ENCODE peak calls at places on chromosomes 11 and 22, in ten cellular contexts. J is NCI-H1092 treated with DMSO at 0.1 percent for 48 hours; H is AG09319; O is fibroblast of the aortic adventitia; F is activated naive CD4-positive, alpha-beta T cell; N is body of pancreas; B is effector CD4-positive, alpha-beta T cell; E is GM12891; V is foreskin fibroblast; X is smooth muscle cell of the brain vasculature. Z is an unnamed sample.

GRCh38 chr11:2428322-2428795 is 16.0 kb downstream of the TRPM5 start:
- DNase-seq in J (peak; percentile 30), H (peak; percentile 1), O (peak; percentile 43), F (peak; percentile 86), N (peak; percentile 86), B (peak; percentile 92), E (peak; percentile 80), V (peak; percentile 14), X (peak; percentile 10), Z (peak; percentile 83)

GRCh38 chr22:23089010-23089409 is 18.7 kb downstream of the GNAZ start:
- DNase-seq in J (no peak), H (no peak), O (no peak), F (no peak), N (no peak), B (no peak), E (no peak), V (no peak), X (no peak), Z (no peak)

GRCh38 chr11:114348200-114349191 is 51.8 kb downstream of the C11orf71 start:
- DNase-seq in J (peak; percentile 48), H (peak; percentile 42), O (peak; percentile 89), F (no peak), N (peak; percentile 64), B (peak; percentile 9), E (no peak), V (peak; percentile 57), X (peak; percentile 43), Z (no peak)

GRCh38 chr11:121575250-121575962 is 122.6 kb upstream of the SORL1-AS1 start:
- DNase-seq in J (no peak), H (no peak), O (no peak), F (no peak), N (peak; percentile 80), B (no peak), E (no peak), V (peak; percentile 77), X (no peak), Z (no peak)

GRCh38 chr22:32622004-32622761 is 147.6 kb downstream of the FBXO7 start:
- DNase-seq in J (no peak), H (peak; percentile 78), O (peak; percentile 86), F (no peak), N (peak; percentile 43), B (no peak), E (no peak), V (peak; percentile 78), X (peak; percentile 29), Z (no peak)

GRCh38 chr11:20355221-20356219 is 8.0 kb upstream of the HTATIP2 start:
- DNase-seq in J (peak; percentile 50), H (no peak), O (peak; percentile 62), F (no peak), N (peak; percentile 28), B (peak; percentile 23), E (no peak), V (peak; percentile 56), X (no peak), Z (no peak)

GRCh38 chr11:69454018-69454417 is 27.4 kb upstream of the LINC01488 start:
- DNase-seq in J (no peak), H (no peak), O (no peak), F (no peak), N (no peak), B (no peak), E (no peak), V (no peak), X (no peak), Z (no peak)

GRCh38 chr22:38881464-38881871 is 9.5 kb upstream of the CBX6 start:
- DNase-seq in J (no peak), H (peak; percentile 80), O (peak; percentile 96), F (no peak), N (peak; percentile 75), B (no peak), E (no peak), V (peak; percentile 84), X (no peak), Z (no peak)

GRCh38 chr22:36930041-36930935 is 16.9 kb downstream of the CSF2RB start:
- DNase-seq in J (no peak), H (no peak), O (no peak), F (no peak), N (no peak), B (no peak), E (no peak), V (no peak), X (no peak), Z (peak; percentile 19)

GRCh38 chr11:17473071-17473744 is 3.4 kb downstream of the ABCC8 start:
- DNase-seq in J (peak; percentile 52), H (no peak), O (no peak), F (no peak), N (no peak), B (no peak), E (no peak), V (peak; percentile 6), X (no peak), Z (no peak)

GRCh38 chr11:22337571-22338464 is at the start of gene SLC17A6:
- DNase-seq in J (peak; percentile 42), H (no peak), O (peak; percentile 11), F (no peak), N (peak; percentile 8), B (no peak), E (no peak), V (no peak), X (no peak), Z (peak; percentile 36)

GRCh38 chr22:49242480-49242879 is 585.2 kb downstream of the BRD1 start:
- DNase-seq in J (no peak), H (no peak), O (no peak), F (no peak), N (no peak), B (no peak), E (no peak), V (no peak), X (no peak), Z (no peak)

GRCh38 chr22:48942698-48943566 is 884.7 kb downstream of the BRD1 start:
- DNase-seq in J (no peak), H (no peak), O (no peak), F (no peak), N (no peak), B (no peak), E (no peak), V (no peak), X (no peak), Z (no peak)

GRCh38 chr11:114319716-114320328 is 23.6 kb downstream of the NNMT start:
- DNase-seq in J (no peak), H (no peak), O (peak; percentile 29), F (no peak), N (no peak), B (no peak), E (no peak), V (no peak), X (no peak), Z (no peak)

GRCh38 chr22:47574551-47574950 is 812.1 kb downstream of the TBC1D22A start:
- DNase-seq in J (no peak), H (no peak), O (no peak), F (no peak), N (no peak), B (no peak), E (no peak), V (no peak), X (no peak), Z (no peak)

GRCh38 chr11:93166867-93167266 is 30.9 kb downstream of the SLC36A4 start:
- DNase-seq in J (no peak), H (no peak), O (no peak), F (no peak), N (no peak), B (no peak), E (no peak), V (no peak), X (peak; percentile 6), Z (no peak)

GRCh38 chr11:92667446-92668165 is 301.8 kb upstream of the MTNR1B start:
- DNase-seq in J (peak; percentile 76), H (no peak), O (no peak), F (no peak), N (peak; percentile 2), B (no peak), E (no peak), V (no peak), X (no peak), Z (no peak)

GRCh38 chr22:25716637-25717036 is 25.4 kb upstream of the MYO18B start:
- DNase-seq in J (no peak), H (no peak), O (no peak), F (no peak), N (no peak), B (no peak), E (no peak), V (no peak), X (no peak), Z (no peak)

GRCh38 chr11:102120437-102120935 is 10.2 kb downstream of the YAP1 start:
- DNase-seq in J (no peak), H (no peak), O (peak; percentile 12), F (no peak), N (no peak), B (no peak), E (no peak), V (peak; percentile 47), X (no peak), Z (no peak)

GRCh38 chr11:87265132-87265531 is 227.4 kb downstream of the TMEM135 start:
- DNase-seq in J (no peak), H (peak; percentile 27), O (peak; percentile 85), F (no peak), N (no peak), B (no peak), E (no peak), V (peak; percentile 19), X (no peak), Z (no peak)

GRCh38 chr11:12235945-12236743 is 125.8 kb downstream of the MICAL2 start:
- DNase-seq in J (peak; percentile 84), H (peak; percentile 83), O (peak; percentile 78), F (no peak), N (peak; percentile 36), B (peak; percentile 9), E (peak; percentile 25), V (no peak), X (peak; percentile 61), Z (peak; percentile 62)

Z was measured in GM13976.